ENCODE peak calls at places on chromosomes 6 and 20, in four cellular contexts. M is kidney, J is mammary epithelial cell, D is Karpas-422. O is an unnamed sample.

GRCh38 chr6:118896339-118897136 is 2.6 kb downstream of the ASF1A start:
- DNase-seq in D (peak; percentile 82), J (peak; percentile 78), M (no peak), O (peak; percentile 67)

GRCh38 chr6:4078830-4079471 is at the start of gene FAM217A:
- DNase-seq in M (no peak), D (no peak), J (no peak), O (no peak)

GRCh38 chr6:36633915-36634314 is 39.8 kb downstream of the SRSF3 start:
- DNase-seq in D (no peak), J (no peak), M (peak; percentile 84), O (no peak)

GRCh38 chr6:150204705-150205472 is 62.0 kb downstream of the PPP1R14C start:
- DNase-seq in D (no peak), J (no peak), M (no peak), O (no peak)

GRCh38 chr6:13554929-13555333 is 19.5 kb upstream of the SIRT5 start:
- DNase-seq in J (no peak), M (peak; percentile 83), D (no peak), O (no peak)

GRCh38 chr20:64095927-64096326 is 11.4 kb downstream of the NPBWR2 start:
- DNase-seq in D (no peak), M (no peak), J (no peak), O (no peak)

GRCh38 chr6:6825986-6826901 is 237.7 kb downstream of the LY86 start:
- DNase-seq in J (peak; percentile 37), D (no peak), M (peak; percentile 70), O (no peak)

GRCh38 chr6:150891886-150892485 is 26.5 kb downstream of the MTHFD1L start:
- DNase-seq in D (peak; percentile 88), J (peak; percentile 57), M (no peak), O (peak; percentile 68)

GRCh38 chr6:56242343-56242742 is 5.0 kb downstream of the COL21A1 start:
- DNase-seq in D (no peak), J (peak; percentile 57), M (no peak), O (no peak)

GRCh38 chr20:44644384-44645131 is 6.9 kb downstream of the ADA start:
- DNase-seq in D (peak; percentile 54), M (peak; percentile 52), J (no peak), O (peak; percentile 73)